ENCODE peak calls at places on chromosome 14, in ten cellular contexts. T, L, S, D, F, V, W, R, Z and J are unnamed samples.

GRCh38 chr14:60723218-60724079 is 702 bp downstream of the SIX4 start:
- DNase-seq in D (peak), L (peak), R (no peak), S (no peak), W (peak), V (peak), Z (peak), T (no peak), F (no peak), J (peak)

GRCh38 chr14:35335388-35336092 is 43.4 kb downstream of the PSMA6 start:
- DNase-seq in D (no peak), F (no peak), W (peak), V (no peak), T (no peak), L (no peak), R (no peak), Z (no peak), S (no peak), J (peak)

GRCh38 chr14:92340938-92341337 is 18.0 kb downstream of the SLC24A4 start:
- DNase-seq in S (no peak), W (no peak), T (no peak), D (no peak), Z (no peak), F (no peak), V (no peak), R (no peak), L (no peak), J (no peak)

GRCh38 chr14:37036669-37037341 is 135.6 kb downstream of the SLC25A21 start:
- DNase-seq in T (no peak), Z (peak), L (no peak), F (no peak), S (no peak), V (no peak), D (no peak), R (no peak), W (peak), J (no peak)

GRCh38 chr14:69685217-69685616 is 73.8 kb downstream of the SUSD6 start:
- DNase-seq in W (peak), R (no peak), Z (no peak), L (no peak), T (no peak), D (no peak), V (peak), F (no peak), S (no peak), J (no peak)

GRCh38 chr14:103186894-103187586 is 63.8 kb downstream of the TNFAIP2 start:
- DNase-seq in S (no peak), L (no peak), D (no peak), V (no peak), R (no peak), F (no peak), T (no peak), Z (no peak), W (no peak), J (no peak)

GRCh38 chr14:104770851-104771272 is 17.9 kb downstream of the SIVA1 start:
- DNase-seq in D (no peak), V (no peak), L (no peak), Z (peak), T (no peak), S (no peak), F (no peak), W (no peak), R (no peak), J (no peak)

GRCh38 chr14:53528114-53528513 is 375.0 kb upstream of the DDHD1 start:
- DNase-seq in V (no peak), F (no peak), R (no peak), L (no peak), Z (peak), D (no peak), T (no peak), W (peak), S (no peak), J (no peak)

GRCh38 chr14:34853041-34853440 is 22.1 kb downstream of the BAZ1A start:
- DNase-seq in S (no peak), Z (peak), F (no peak), L (no peak), V (no peak), W (peak), T (no peak), D (no peak), R (no peak), J (no peak)

GRCh38 chr14:68927956-68928675 is 51.0 kb downstream of the ACTN1 start:
- DNase-seq in D (no peak), V (no peak), W (no peak), S (no peak), F (no peak), L (no peak), T (no peak), R (no peak), Z (no peak), J (no peak)

GRCh38 chr14:73427516-73428264 is 30.7 kb downstream of the NUMB start:
- DNase-seq in S (no peak), L (no peak), F (no peak), T (no peak), Z (peak), R (no peak), D (no peak), W (no peak), V (no peak), J (no peak)

GRCh38 chr14:39417014-39417413 is 15.2 kb downstream of the FBXO33 start:
- DNase-seq in V (no peak), W (peak), L (no peak), D (peak), S (no peak), F (no peak), R (no peak), Z (peak), T (no peak), J (no peak)

GRCh38 chr14:104318558-104319488 is 180.4 kb downstream of the KIF26A start:
- DNase-seq in S (no peak), F (no peak), V (no peak), T (no peak), L (no peak), Z (no peak), W (no peak), D (no peak), R (no peak), J (no peak)

GRCh38 chr14:67416085-67416484 is 4.1 kb upstream of the PLEK2 start:
- DNase-seq in W (no peak), D (no peak), T (no peak), S (no peak), V (no peak), Z (no peak), R (no peak), F (no peak), L (no peak), J (no peak)

GRCh38 chr14:57974896-57975295 is 109.0 kb upstream of the SLC35F4 start:
- DNase-seq in L (no peak), V (no peak), Z (no peak), F (no peak), D (no peak), S (no peak), W (no peak), T (no peak), R (no peak), J (no peak)

GRCh38 chr14:73739899-73740685 is 25.9 kb upstream of the PNMA1 start:
- DNase-seq in D (no peak), T (no peak), S (no peak), R (no peak), W (no peak), Z (no peak), F (no peak), L (no peak), V (no peak), J (no peak)

GRCh38 chr14:69439516-69440270 is 41.2 kb downstream of the SLC39A9 start:
- DNase-seq in V (no peak), R (no peak), Z (no peak), D (no peak), W (no peak), S (no peak), F (no peak), L (no peak), T (no peak), J (no peak)

GRCh38 chr14:64410084-64410774 is 22.1 kb downstream of the MTHFD1 start:
- DNase-seq in L (no peak), W (peak), V (no peak), Z (peak), T (no peak), R (no peak), S (no peak), D (peak), F (no peak), J (no peak)